ENCODE peak calls at places on chromosomes 5 and 9, in ten cellular contexts. R is CD8-positive, alpha-beta T cell; D is Calu3; F is activated T-helper 1 cell treated with Interleukin-2 at 50 U/mL for 16 hours; A is HEK293T; N is NCI-H2171; G is T-helper 9 cell; J is testis; V is iPS DF 19.7; P is iPS-NIHi11. L is an unnamed sample.

GRCh38 chr5:129906177-129906887 is 2.1 kb downstream of the CHSY3 start:
- DNase-seq in J (peak; percentile 41), F (no peak), A (peak; percentile 6), D (peak; percentile 6), N (no peak), P (peak; percentile 17), G (no peak), R (no peak), V (no peak), L (peak; percentile 24)

GRCh38 chr9:110755179-110755578 is 86.6 kb downstream of the MUSK start:
- DNase-seq in P (no peak), F (no peak), G (no peak), D (no peak), J (no peak), R (no peak), A (no peak), V (no peak), N (no peak), L (no peak)

GRCh38 chr5:119453045-119453383 is 717 bp downstream of the HSD17B4 start:
- DNase-seq in G (no peak), R (no peak), P (no peak), F (no peak), V (no peak), J (peak; percentile 41), A (no peak), D (no peak), N (no peak), L (no peak)

GRCh38 chr5:100517301-100517974 is 17.7 kb upstream of the FAM174A start:
- DNase-seq in G (no peak), J (no peak), R (no peak), P (peak; percentile 33), A (no peak), D (peak; percentile 23), F (no peak), V (no peak), N (peak; percentile 33), L (no peak)

GRCh38 chr9:125886365-125886764 is 139.2 kb downstream of the PBX3 start:
- DNase-seq in F (no peak), A (no peak), J (no peak), N (no peak), V (no peak), G (no peak), R (no peak), P (no peak), D (no peak), L (no peak)

GRCh38 chr5:38524006-38524405 is 32.4 kb downstream of the LIFR start:
- DNase-seq in A (no peak), V (no peak), D (no peak), G (no peak), R (no peak), N (no peak), J (no peak), P (no peak), F (no peak), L (no peak)

GRCh38 chr9:77589046-77589795 is 58.9 kb downstream of the GNA14 start:
- DNase-seq in R (no peak), N (no peak), D (peak; percentile 56), J (no peak), G (no peak), A (no peak), F (no peak), V (no peak), P (no peak), L (no peak)

GRCh38 chr9:125428060-125428481 is 166.4 kb downstream of the GAPVD1 start:
- DNase-seq in G (no peak), V (no peak), A (peak; percentile 75), P (peak; percentile 73), J (no peak), R (no peak), F (no peak), N (no peak), D (peak; percentile 76), L (no peak)

GRCh38 chr5:110769282-110769681 is 30.5 kb downstream of the SLC25A46 start:
- DNase-seq in R (no peak), V (no peak), N (no peak), P (no peak), D (no peak), F (no peak), J (no peak), A (no peak), G (no peak), L (no peak)

GRCh38 chr5:14406554-14406849 is 175.1 kb upstream of the OTULINL start:
- DNase-seq in R (no peak), N (no peak), D (no peak), V (no peak), F (no peak), G (no peak), J (peak; percentile 71), P (no peak), A (no peak), L (peak; percentile 79)

GRCh38 chr9:121529237-121529987 is 29.8 kb upstream of the GGTA1 start:
- DNase-seq in A (no peak), G (no peak), D (peak; percentile 9), J (peak; percentile 88), N (no peak), R (no peak), V (no peak), P (peak; percentile 50), F (no peak), L (peak; percentile 93)

GRCh38 chr5:134462047-134462575 is 50.4 kb upstream of the CDKN2AIPNL start:
- DNase-seq in R (no peak), N (no peak), V (no peak), P (no peak), F (no peak), J (no peak), A (no peak), G (no peak), D (no peak), L (no peak)